ENCODE peak calls at places on chromosomes 3 and 15, in ten cellular contexts. U is choroid plexus epithelial cell, X is neural crest cell, S is fibroblast of mammary gland, W is pancreas, H is psoas muscle, Z is progenitor cell of endocrine pancreas, L is GM23338, O is stomach, E is AG04450. N is an unnamed sample.

GRCh38 chr15:58260911-58261267 is 122.7 kb downstream of the AQP9 start:
- DNase-seq in E (no peak), H (peak), Z (no peak), W (no peak), X (no peak), U (peak), S (peak), O (no peak), L (no peak), N (no peak)

GRCh38 chr3:37861540-37862051 is at the start of gene CTDSPL:
- DNase-seq in E (no peak), U (peak), H (peak), X (peak), W (no peak), S (peak), L (peak), O (peak), Z (peak), N (peak)

GRCh38 chr3:197926418-197926817 is 23.6 kb upstream of the RPL35A start:
- DNase-seq in H (no peak), O (no peak), U (no peak), X (no peak), S (no peak), W (no peak), E (no peak), L (peak), Z (no peak), N (no peak)

GRCh38 chr3:75295013-75295412 is 369.1 kb upstream of the FRG2C start:
- DNase-seq in E (no peak), U (no peak), S (no peak), H (no peak), W (peak), O (peak), Z (no peak), X (no peak), L (no peak), N (no peak)

GRCh38 chr3:51538115-51538458 is 432 bp upstream of the RAD54L2 start:
- DNase-seq in O (no peak), U (peak), H (no peak), L (peak), Z (no peak), S (peak), E (no peak), W (no peak), X (peak), N (no peak)

GRCh38 chr15:27868828-27869404 is 230.2 kb downstream of the OCA2 start:
- DNase-seq in U (no peak), Z (no peak), S (no peak), W (no peak), L (no peak), X (no peak), E (no peak), O (no peak), H (no peak), N (no peak)

GRCh38 chr3:138227650-138228049 is 40.5 kb downstream of the ARMC8 start:
- DNase-seq in U (peak), Z (no peak), S (peak), O (no peak), X (no peak), E (peak), H (no peak), W (no peak), L (no peak), N (no peak)

GRCh38 chr3:21641959-21642358 is 109.1 kb downstream of the ZNF385D start:
- DNase-seq in W (no peak), X (no peak), E (no peak), S (no peak), Z (no peak), H (no peak), O (no peak), L (peak), U (no peak), N (no peak)

GRCh38 chr3:169865176-169865800 is 4.4 kb downstream of the LRRC31 start:
- DNase-seq in Z (no peak), L (no peak), X (no peak), E (no peak), W (no peak), O (no peak), H (no peak), S (no peak), U (no peak), N (no peak)

GRCh38 chr3:192812736-192813383 is 85.5 kb upstream of the FGF12 start:
- DNase-seq in X (peak), Z (no peak), E (no peak), S (peak), W (peak), H (no peak), L (peak), U (peak), O (no peak), N (peak)

GRCh38 chr3:113339616-113340244 is 101.6 kb downstream of the CFAP44 start:
- DNase-seq in S (no peak), O (no peak), H (no peak), X (no peak), W (no peak), Z (no peak), U (peak), L (peak), E (no peak), N (no peak)
- TF ChIP-seq CTCF in S (peak), O (no peak), H (no peak), X (peak), W (no peak), Z (no peak), U (peak), L (peak), E (peak), N (no peak)

GRCh38 chr3:46908294-46908985 is 30.9 kb downstream of the PTH1R start:
- DNase-seq in S (peak), W (no peak), Z (no peak), L (no peak), E (no peak), X (no peak), H (peak), U (peak), O (no peak), N (no peak)
- TF ChIP-seq CTCF in S (peak), W (no peak), Z (no peak), L (no peak), E (peak), X (no peak), H (no peak), U (peak), O (no peak), N (no peak)

GRCh38 chr3:161343986-161344385 is 27.3 kb downstream of the SPTSSB start:
- DNase-seq in X (no peak), S (no peak), Z (no peak), U (peak), W (no peak), O (no peak), E (no peak), H (no peak), L (no peak), N (no peak)

GRCh38 chr3:161345023-161345422 is 26.3 kb downstream of the SPTSSB start:
- DNase-seq in S (no peak), O (no peak), W (no peak), X (no peak), E (no peak), Z (no peak), L (no peak), H (no peak), U (no peak), N (no peak)

GRCh38 chr3:161342629-161343028 is 28.7 kb downstream of the SPTSSB start:
- DNase-seq in U (no peak), H (no peak), X (no peak), E (no peak), Z (no peak), W (no peak), O (no peak), S (no peak), L (no peak), N (no peak)

GRCh38 chr3:161339517-161340500 is 31.5 kb downstream of the SPTSSB start:
- DNase-seq in H (no peak), S (peak), Z (no peak), U (no peak), L (no peak), E (no peak), X (no peak), W (no peak), O (no peak), N (no peak)

GRCh38 chr3:161343540-161343939 is 27.8 kb downstream of the SPTSSB start:
- DNase-seq in U (peak), O (no peak), H (no peak), L (no peak), S (no peak), X (no peak), Z (no peak), E (no peak), W (no peak), N (no peak)
- TF ChIP-seq CTCF in U (no peak), O (no peak), H (no peak), L (no peak), S (no peak), X (no peak), Z (no peak), E (no peak), W (no peak), N (no peak)

GRCh38 chr3:94522488-94522887 is 459.6 kb downstream of the NSUN3 start:
- DNase-seq in L (peak), S (no peak), H (no peak), E (no peak), U (peak), O (no peak), W (no peak), X (no peak), Z (no peak), N (no peak)
- TF ChIP-seq CTCF in L (peak), S (no peak), H (no peak), E (peak), U (peak), O (no peak), W (no peak), X (peak), Z (peak), N (no peak)

GRCh38 chr3:19213608-19214220 is 65.4 kb downstream of the KCNH8 start:
- DNase-seq in S (no peak), X (no peak), Z (no peak), U (no peak), L (peak), E (no peak), O (no peak), W (no peak), H (no peak), N (no peak)
- TF ChIP-seq CTCF in S (no peak), X (peak), Z (peak), U (no peak), L (peak), E (no peak), O (no peak), W (no peak), H (no peak), N (no peak)

DNA sequence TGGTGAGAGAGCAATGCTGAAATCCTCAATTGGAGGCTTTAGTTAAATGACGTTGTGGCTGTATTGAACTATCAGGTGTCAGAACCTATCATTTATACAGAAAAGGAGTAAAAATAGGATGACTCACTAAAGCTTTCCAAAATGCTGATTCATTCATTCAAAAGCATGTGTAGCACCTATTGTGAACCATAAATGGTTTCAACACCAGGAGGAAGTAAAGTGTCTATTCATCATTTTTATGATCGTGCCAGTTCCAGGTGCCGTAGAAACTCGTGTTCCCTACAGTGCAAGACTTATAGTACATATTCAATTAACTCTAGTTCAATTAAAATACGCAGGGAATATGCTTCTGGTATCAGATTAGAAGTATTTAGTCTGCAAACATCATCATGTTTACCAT is 66.5 kb upstream of the ARRDC4 start:
- DNase-seq in S (no peak), L (no peak), Z (no peak), H (no peak), W (no peak), O (no peak), U (no peak), X (no peak), E (no peak), N (no peak)
- TF ChIP-seq CTCF in S (no peak), L (no peak), Z (no peak), H (no peak), W (no peak), O (no peak), U (no peak), X (no peak), E (no peak), N (no peak)

GRCh38 chr15:32104061-32104980 is 74.0 kb downstream of the CHRNA7 start:
- DNase-seq in U (no peak), W (peak), X (no peak), H (no peak), L (peak), Z (no peak), E (no peak), S (no peak), O (no peak), N (no peak)
- TF ChIP-seq CTCF in U (no peak), W (no peak), X (no peak), H (no peak), L (peak), Z (no peak), E (no peak), S (no peak), O (no peak), N (no peak)

GRCh38 chr3:9862391-9863235 is 17.4 kb downstream of the CIDEC start:
- DNase-seq in X (peak), H (peak), L (peak), O (peak), U (peak), S (peak), Z (peak), E (no peak), W (peak), N (no peak)
- TF ChIP-seq CTCF in X (peak), H (peak), L (peak), O (peak), U (peak), S (peak), Z (peak), E (peak), W (no peak), N (no peak)

GRCh38 chr3:79844176-79844575 is 76.4 kb upstream of the ROBO1 start:
- DNase-seq in S (no peak), H (no peak), O (no peak), W (no peak), Z (no peak), E (no peak), X (no peak), U (peak), L (no peak), N (no peak)

GRCh38 chr3:79845546-79845945 is 77.7 kb upstream of the ROBO1 start:
- DNase-seq in S (no peak), O (no peak), E (no peak), X (no peak), H (no peak), Z (no peak), W (no peak), L (no peak), U (no peak), N (no peak)

GRCh38 chr3:79847928-79848327 is 80.1 kb upstream of the ROBO1 start:
- DNase-seq in Z (no peak), S (no peak), U (no peak), L (no peak), H (no peak), X (no peak), E (no peak), O (no peak), W (no peak), N (no peak)

GRCh38 chr3:79843180-79843579 is 75.4 kb upstream of the ROBO1 start:
- DNase-seq in L (no peak), U (peak), H (no peak), E (no peak), W (no peak), X (no peak), S (no peak), Z (no peak), O (no peak), N (no peak)

DNA sequence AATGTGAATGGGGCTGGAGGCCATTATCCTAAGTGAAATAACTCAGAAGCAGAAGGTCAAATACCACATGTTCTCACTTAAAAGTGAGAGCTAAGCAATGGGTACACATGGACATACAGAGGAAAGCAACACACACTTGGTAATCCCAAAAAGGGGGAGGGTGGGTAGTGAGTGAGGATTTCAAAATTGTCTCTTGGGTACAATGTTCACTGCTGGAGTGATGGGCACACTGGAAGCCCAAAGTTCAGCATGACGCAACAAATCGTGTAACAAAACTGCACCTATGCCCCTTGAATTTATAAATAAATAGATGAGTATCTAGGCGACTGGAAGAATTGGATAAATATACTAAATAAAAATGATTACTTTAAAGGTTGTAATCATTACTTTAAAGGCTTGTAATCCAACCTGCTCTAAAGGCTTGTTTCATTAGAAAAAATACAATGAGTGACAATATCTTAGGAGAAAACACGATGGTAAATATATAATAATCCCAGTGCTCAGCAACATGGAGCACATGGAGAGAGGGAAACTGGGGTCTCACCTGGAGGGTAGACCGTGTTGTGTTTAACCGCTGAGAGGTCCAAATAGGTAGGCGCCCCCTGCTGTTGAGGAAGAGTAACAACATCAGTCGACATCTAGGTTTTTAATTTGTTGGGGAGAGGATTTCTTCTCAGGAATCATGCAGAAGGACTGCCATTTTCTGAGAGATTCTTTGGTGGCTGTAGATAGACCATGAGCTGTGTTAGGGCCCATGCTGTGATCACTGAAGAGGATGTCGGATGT is 78.5 kb upstream of the ROBO1 start:
- DNase-seq in U (no peak), E (no peak), S (no peak), L (peak), X (peak), W (no peak), H (no peak), O (no peak), Z (no peak), N (no peak)
- TF ChIP-seq CTCF in U (peak), E (peak), S (peak), L (peak), X (peak), W (no peak), H (peak), O (no peak), Z (peak), N (peak)

GRCh38 chr3:188205992-188206416 is 52.0 kb downstream of the LPP start:
- DNase-seq in E (no peak), S (no peak), H (no peak), Z (no peak), W (peak), O (no peak), X (no peak), L (peak), U (no peak), N (no peak)
- TF ChIP-seq CTCF in E (peak), S (no peak), H (no peak), Z (peak), W (no peak), O (no peak), X (peak), L (peak), U (peak), N (peak)